ENCODE peak calls at places on chromosome 1, in four cellular contexts. S, W, U and H are unnamed samples.

GRCh38 chr1:111140680-111140967 is 601 bp downstream of the CEPT1 start:
- DNase-seq in S (no peak), W (no peak), U (peak; percentile 56), H (peak; percentile 61)

GRCh38 chr1:208090776-208091291 is 153.3 kb downstream of the PLXNA2 start:
- DNase-seq in S (no peak), W (no peak), U (no peak), H (no peak)

GRCh38 chr1:171185064-171185463 is at the start of gene FMO2:
- DNase-seq in S (no peak), W (no peak), U (peak; percentile 87), H (no peak)

GRCh38 chr1:202577381-202577780 is 132.9 kb downstream of the SYT2 start:
- DNase-seq in S (no peak), W (no peak), U (peak; percentile 53), H (peak; percentile 31)

GRCh38 chr1:239388578-239388977 is 2.2 kb downstream of the CHRM3 start:
- DNase-seq in S (no peak), W (no peak), U (no peak), H (no peak)

GRCh38 chr1:169584483-169585144 is 1.7 kb downstream of the F5 start:
- DNase-seq in S (no peak), W (no peak), U (no peak), H (peak; percentile 69)

GRCh38 chr1:41381691-41382530 is 20.7 kb downstream of the FOXO6 start:
- DNase-seq in S (no peak), W (no peak), U (peak; percentile 65), H (no peak)

GRCh38 chr1:151211972-151212705 is 13.8 kb downstream of the PIP5K1A start:
- DNase-seq in S (no peak), W (no peak), U (no peak), H (no peak)

GRCh38 chr1:168235548-168235885 is 9.7 kb downstream of the SFT2D2 start:
- DNase-seq in S (no peak), W (no peak), U (peak; percentile 58), H (no peak)

GRCh38 chr1:168235937-168236336 is 10.1 kb downstream of the SFT2D2 start:
- DNase-seq in S (no peak), W (no peak), U (no peak), H (no peak)

GRCh38 chr1:168236836-168237611 is 11.2 kb downstream of the SFT2D2 start:
- DNase-seq in S (no peak), W (no peak), U (peak; percentile 50), H (no peak)

GRCh38 chr1:168230709-168231108 is 4.9 kb downstream of the SFT2D2 start:
- DNase-seq in S (no peak), W (no peak), U (no peak), H (no peak)

DNA sequence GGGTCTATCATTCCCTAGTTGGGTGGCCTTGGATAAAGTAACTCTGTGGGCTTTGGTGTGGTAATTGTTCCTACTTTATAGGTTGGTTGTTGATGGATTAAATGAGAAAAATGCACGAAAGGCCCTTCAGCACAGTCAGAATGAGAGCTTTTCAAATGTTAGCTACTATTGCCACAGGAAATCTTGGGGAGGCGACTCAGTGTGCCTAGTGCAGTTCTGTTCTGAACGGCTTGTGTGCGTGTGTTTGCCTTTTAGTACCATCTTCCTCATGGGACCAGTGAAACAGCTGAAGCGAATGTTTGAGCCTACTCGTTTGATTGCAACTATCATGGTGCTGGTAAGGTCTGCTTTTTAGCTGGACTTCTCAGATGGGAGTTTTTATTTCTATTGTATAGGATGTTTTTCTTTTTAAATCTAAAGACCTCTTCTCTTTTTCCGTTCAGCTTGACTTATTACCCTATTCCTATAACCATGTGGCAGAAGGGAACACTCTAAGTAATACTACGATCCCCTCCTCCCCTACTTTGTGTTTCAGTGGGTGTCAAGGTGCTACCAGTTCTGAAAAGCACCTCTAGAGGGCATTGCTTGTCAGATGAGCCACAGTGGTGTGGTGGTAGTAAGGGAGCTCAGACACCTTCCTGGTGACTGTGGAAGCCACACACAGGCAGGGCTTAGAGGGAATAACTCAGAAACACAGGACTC is 9.2 kb downstream of the SFT2D2 start:
- DNase-seq in S (peak; percentile 7), W (no peak), U (peak; percentile 65), H (peak; percentile 84)
- TF ChIP-seq CTCF in S (peak; percentile 54), W (peak; percentile 65), U (peak; percentile 73), H (peak; percentile 81)

DNA sequence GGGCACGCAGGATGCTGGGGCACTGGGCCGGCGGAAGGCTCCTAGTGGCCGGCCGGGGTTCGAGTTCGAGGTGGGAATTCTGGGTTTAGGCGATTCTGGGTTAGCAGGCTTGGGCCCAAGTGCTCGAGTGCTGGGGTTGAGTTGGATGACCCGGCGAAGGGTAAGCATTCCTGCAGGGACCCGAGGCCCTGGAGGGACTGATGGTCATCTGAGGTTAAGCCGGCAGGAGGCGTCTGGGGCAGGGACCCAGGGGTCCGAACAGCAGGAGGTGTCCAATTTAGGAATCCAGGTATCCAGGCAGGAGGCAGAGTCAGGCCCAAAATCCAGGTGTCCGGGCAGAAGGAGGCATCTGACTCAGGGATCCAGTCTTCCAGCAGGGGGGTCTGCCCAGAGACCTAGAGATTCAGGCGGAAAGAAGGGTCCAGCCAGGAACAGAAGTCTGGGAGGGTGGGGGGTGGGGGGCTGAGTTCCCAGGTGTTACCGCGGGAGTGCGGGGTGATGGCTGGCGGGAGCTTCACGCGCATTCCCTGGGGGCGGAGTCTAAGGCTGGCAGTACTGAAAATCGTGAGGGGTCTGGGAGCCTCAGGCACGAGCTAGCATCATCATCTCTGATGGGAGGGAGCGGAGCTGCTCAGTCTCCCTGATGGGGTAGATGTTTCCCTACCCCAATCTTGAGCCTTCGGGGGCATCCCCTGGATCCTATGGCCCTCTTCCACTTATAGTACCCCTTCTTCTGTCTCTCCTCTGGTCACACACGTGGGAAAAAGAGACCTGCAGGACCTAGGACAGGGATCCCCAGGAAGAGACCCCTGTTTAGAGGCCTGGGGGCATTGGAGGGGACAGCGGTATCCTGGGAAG is 585 bp downstream of the GPR3 start:
- DNase-seq in S (no peak), W (no peak), U (no peak), H (no peak)
- TF ChIP-seq CTCF in S (no peak), W (no peak), U (peak; percentile 40), H (peak; percentile 19)

GRCh38 chr1:64900916-64901315 is 65.4 kb downstream of the JAK1 start:
- DNase-seq in S (no peak), W (no peak), U (no peak), H (no peak)
- TF ChIP-seq CTCF in S (no peak), W (no peak), U (no peak), H (no peak)

DNA sequence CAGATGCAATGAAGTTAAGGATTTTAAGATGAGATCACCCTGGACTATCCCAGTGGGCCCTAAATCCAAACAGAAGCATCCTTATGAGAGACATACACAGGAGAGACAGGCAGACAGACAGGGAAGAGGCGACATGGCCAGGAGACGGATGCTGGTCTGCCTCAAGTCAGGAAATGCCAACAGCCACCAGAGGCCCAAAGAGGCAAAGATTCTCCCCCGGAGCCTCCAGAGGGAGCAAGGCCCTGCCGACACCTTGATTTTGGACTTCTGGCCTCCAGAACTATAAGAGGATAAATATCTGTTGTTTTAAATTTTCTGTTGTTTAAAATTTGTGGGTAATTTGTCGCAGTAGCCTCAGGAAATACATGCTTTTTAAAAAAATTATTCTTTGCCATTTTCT is 116.4 kb downstream of the GLIS1 start:
- DNase-seq in S (no peak), W (no peak), U (no peak), H (no peak)
- TF ChIP-seq CTCF in S (no peak), W (no peak), U (no peak), H (no peak)

DNA sequence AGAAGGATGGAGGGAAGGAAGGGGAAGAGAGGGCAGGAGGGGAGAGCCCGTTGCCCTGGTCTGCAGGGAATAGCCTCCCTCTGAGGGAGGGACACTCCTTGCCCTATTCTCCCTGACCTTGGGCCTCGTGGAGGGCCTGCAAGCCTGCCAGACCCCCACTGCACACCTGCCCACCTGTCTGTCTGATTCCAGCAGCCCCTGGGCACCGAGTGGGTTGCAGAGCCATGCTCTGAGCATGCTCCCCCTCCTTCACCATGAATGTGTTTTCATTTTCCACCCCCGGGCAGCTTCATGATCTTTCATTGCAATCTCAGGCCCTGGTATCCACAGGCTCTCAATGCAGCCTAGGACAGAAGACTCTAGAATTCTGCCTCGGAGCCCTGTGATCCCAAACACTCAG is 5.1 kb upstream of the NPHP4 start:
- DNase-seq in S (no peak), W (no peak), U (no peak), H (no peak)
- TF ChIP-seq CTCF in S (no peak), W (no peak), U (no peak), H (no peak)

GRCh38 chr1:39149509-39149908 is 55.0 kb upstream of the MACF1 start:
- DNase-seq in S (no peak), W (no peak), U (no peak), H (no peak)

GRCh38 chr1:39146681-39147080 is 57.8 kb upstream of the MACF1 start:
- DNase-seq in S (no peak), W (no peak), U (no peak), H (no peak)

GRCh38 chr1:39145651-39145970 is 58.9 kb upstream of the MACF1 start:
- DNase-seq in S (no peak), W (no peak), U (no peak), H (no peak)

GRCh38 chr1:39148942-39149341 is 55.6 kb upstream of the MACF1 start:
- DNase-seq in S (no peak), W (no peak), U (no peak), H (no peak)

DNA sequence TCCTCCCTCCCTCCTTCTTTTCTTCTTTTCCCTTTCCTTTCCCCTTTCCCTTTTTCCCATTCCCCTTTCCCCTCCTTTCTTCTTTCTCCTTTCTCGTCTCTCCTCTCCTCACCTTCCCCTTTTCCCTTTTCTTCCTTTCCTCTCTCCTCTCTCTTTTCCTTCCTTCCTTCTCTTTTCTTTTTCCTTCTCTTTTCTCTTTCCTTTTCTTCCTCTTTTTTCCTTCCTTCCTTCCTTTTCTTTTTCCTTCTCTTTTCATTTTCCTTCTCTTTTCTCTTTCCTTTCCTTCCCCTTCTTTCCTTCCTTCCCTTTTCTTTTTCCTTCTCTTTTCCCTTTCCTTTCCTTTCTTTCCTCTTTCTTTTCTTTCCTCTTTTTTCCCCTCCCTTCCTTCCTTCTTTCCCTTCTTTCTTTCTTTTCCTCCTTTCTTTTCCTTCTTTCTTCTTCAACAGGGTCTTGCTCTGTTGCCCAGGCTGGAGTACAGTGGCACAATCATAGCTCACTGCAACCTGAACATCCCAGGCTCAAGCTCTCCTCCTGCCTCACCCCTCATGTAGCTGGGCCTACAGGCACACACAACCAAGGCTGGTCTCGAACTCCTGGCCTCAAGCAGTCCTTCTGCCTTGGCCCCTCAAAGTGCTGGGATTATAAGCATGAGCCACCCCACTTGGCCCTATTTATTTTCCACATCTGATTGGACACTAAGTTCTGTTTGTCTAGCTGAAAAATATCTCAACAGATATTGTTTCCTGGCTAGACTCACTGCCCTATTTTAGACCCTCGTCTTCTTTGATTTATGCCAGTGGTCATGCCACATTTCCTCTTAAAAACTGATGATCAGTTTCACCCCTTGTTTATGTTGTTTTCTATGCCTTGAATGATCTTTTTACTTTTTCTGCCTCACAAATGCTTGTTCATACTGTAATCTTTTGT is 57.1 kb upstream of the MACF1 start:
- DNase-seq in S (no peak), W (no peak), U (no peak), H (no peak)
- TF ChIP-seq CTCF in S (no peak), W (no peak), U (no peak), H (no peak)

DNA sequence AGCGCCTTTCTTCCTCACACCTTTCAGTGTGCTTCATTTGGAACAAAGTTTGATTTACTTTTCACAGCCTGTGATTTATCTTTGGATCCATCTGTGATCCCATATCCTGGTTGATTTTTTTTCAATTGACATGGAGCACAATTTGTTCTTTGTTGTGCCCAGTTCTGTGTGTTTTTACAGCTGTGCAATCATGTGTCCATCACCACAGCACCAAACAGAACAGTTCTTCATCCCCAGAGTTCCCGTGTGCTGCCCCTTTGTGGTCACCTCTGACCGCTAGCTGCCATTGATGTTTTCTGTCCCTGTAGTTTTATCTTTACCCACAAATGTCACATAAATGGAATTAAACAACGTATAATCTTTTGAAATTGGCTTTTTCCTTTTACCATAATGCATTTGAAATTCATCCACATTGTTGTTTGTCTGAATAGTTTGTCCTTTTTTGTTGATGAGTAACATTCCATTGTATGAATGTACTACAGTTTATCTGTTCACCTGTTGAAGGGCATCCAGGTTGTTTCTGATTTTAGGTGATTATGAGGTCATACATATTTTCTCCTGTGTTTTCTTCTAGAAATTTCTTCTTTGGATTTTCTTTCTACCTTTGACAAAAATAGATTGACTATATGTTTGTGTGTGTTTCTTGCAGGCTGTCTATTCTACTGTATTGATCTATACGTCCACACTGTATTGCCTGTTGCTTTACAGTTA is 17.4 kb downstream of the MIGA1 start:
- DNase-seq in S (no peak), W (no peak), U (no peak), H (no peak)
- TF ChIP-seq CTCF in S (no peak), W (no peak), U (no peak), H (no peak)